ENCODE peak calls at places on chromosomes 5 and 9, in nine cellular contexts. F is activated CD8-positive, alpha-beta memory T cell treated with anti-CD3 and anti-CD28 coated beads, Interleukin-2, amount 50 U/mL, for 4 hours; G is choroid plexus epithelial cell; I is hypothalamus; J is endothelial cell; K is activated naive CD8-positive, alpha-beta T cell treated with anti-CD3 and anti-CD28 coated beads, Interleukin-2, amount 50 U/mL, for 24 hours; Z is GM04504; X is KBM-7; A is ureter. C is an unnamed sample.

GRCh38 chr5:41356746-41357145 is 143.4 kb upstream of the C6 start:
- DNase-seq in A (no peak), F (no peak), G (no peak), Z (no peak), I (no peak), J (no peak), K (no peak), X (no peak), C (no peak)

GRCh38 chr5:3214838-3215374 is 380.7 kb upstream of the IRX1 start:
- DNase-seq in J (no peak), G (no peak), K (no peak), F (no peak), A (no peak), I (no peak), X (no peak), Z (no peak), C (no peak)

GRCh38 chr5:16669776-16670175 is 53.0 kb upstream of the RETREG1 start:
- DNase-seq in J (no peak), F (no peak), K (no peak), A (no peak), G (peak; percentile 95), Z (peak; percentile 7), X (no peak), I (no peak), C (peak; percentile 76)

GRCh38 chr9:128999581-129000206 is 28.4 kb downstream of the SH3GLB2 start:
- DNase-seq in K (no peak), Z (no peak), G (no peak), J (no peak), I (no peak), X (no peak), F (no peak), A (no peak), C (no peak)

GRCh38 chr5:50720061-50720460 is 53.6 kb downstream of the PARP8 start:
- DNase-seq in F (no peak), K (no peak), G (no peak), X (no peak), A (no peak), Z (no peak), I (no peak), J (no peak), C (no peak)

GRCh38 chr9:90393355-90394152 is 249.1 kb downstream of the DIRAS2 start:
- DNase-seq in A (peak; percentile 60), J (no peak), I (no peak), K (no peak), X (no peak), G (no peak), Z (no peak), F (no peak), C (no peak)

GRCh38 chr5:149466457-149466972 is 84.7 kb downstream of the CSNK1A1 start:
- DNase-seq in J (no peak), I (no peak), G (peak; percentile 63), K (no peak), Z (no peak), X (peak; percentile 86), F (no peak), A (no peak), C (peak; percentile 84)

GRCh38 chr9:68417762-68418161 is 61.4 kb downstream of the PGM5 start:
- DNase-seq in Z (no peak), K (no peak), J (no peak), G (no peak), F (no peak), X (no peak), I (no peak), A (no peak), C (no peak)